ENCODE peak calls at places on chromosomes 13 and 19, in ten cellular contexts. Y, Q, A, H, N, B, L, U, I and G are unnamed samples.

GRCh38 chr19:52638601-52639000 is 446 bp upstream of the ZNF83 start:
- DNase-seq in I (no peak), U (no peak), L (no peak), Y (peak), N (no peak), H (no peak), Q (no peak), A (peak), B (peak), G (no peak)

GRCh38 chr19:53873451-53874383 is 6.0 kb downstream of the MYADM start:
- DNase-seq in A (no peak), U (no peak), Q (peak), B (no peak), H (no peak), I (no peak), Y (peak), L (peak), N (no peak), G (no peak)

GRCh38 chr19:991174-991931 is 7.2 kb downstream of the WDR18 start:
- DNase-seq in I (no peak), A (peak), H (peak), N (peak), U (no peak), B (peak), L (peak), Y (no peak), Q (peak), G (peak)

GRCh38 chr19:16207063-16207462 is 9.4 kb downstream of the AP1M1 start:
- DNase-seq in H (no peak), Y (no peak), Q (no peak), B (no peak), U (no peak), A (no peak), N (no peak), L (no peak), I (no peak), G (no peak)

GRCh38 chr13:112255550-112256120 is 120.5 kb upstream of the SPACA7 start:
- DNase-seq in Y (no peak), Q (no peak), U (no peak), B (no peak), A (no peak), N (no peak), H (no peak), L (no peak), I (no peak), G (no peak)

GRCh38 chr13:98345103-98345899 is 168.2 kb upstream of the RNF113B start:
- DNase-seq in N (no peak), B (no peak), Q (no peak), U (no peak), L (no peak), A (no peak), Y (no peak), H (peak), I (no peak), G (no peak)

GRCh38 chr19:55437410-55437809 is 5.7 kb downstream of the SHISA7 start:
- DNase-seq in I (no peak), H (peak), N (no peak), A (no peak), Y (no peak), Q (no peak), B (peak), L (no peak), U (no peak), G (peak)

GRCh38 chr13:72473321-72473720 is 254.1 kb downstream of the MZT1 start:
- DNase-seq in B (no peak), L (no peak), Q (no peak), A (no peak), N (no peak), U (no peak), Y (no peak), H (no peak), I (no peak), G (no peak)

GRCh38 chr13:24725379-24725778 is 38.6 kb upstream of the RNF17 start:
- DNase-seq in N (no peak), B (no peak), Q (no peak), A (no peak), H (no peak), U (no peak), I (no peak), Y (no peak), L (no peak), G (no peak)

GRCh38 chr19:39014037-39014436 is 18.3 kb downstream of the FBXO27 start:
- DNase-seq in U (no peak), Y (no peak), I (no peak), N (no peak), H (no peak), Q (no peak), L (no peak), A (no peak), B (no peak), G (no peak)

GRCh38 chr19:3760871-3761361 is 576 bp downstream of the APBA3 start:
- DNase-seq in I (no peak), L (peak), B (no peak), N (no peak), H (no peak), A (no peak), Q (peak), U (no peak), Y (no peak), G (peak)

GRCh38 chr19:12364391-12365093 is 941 bp downstream of the ZNF442 start:
- DNase-seq in U (peak), I (no peak), N (no peak), Q (peak), A (peak), L (peak), B (no peak), H (no peak), Y (peak), G (no peak)

GRCh38 chr19:49533551-49534488 is 6.0 kb downstream of the RCN3 start:
- DNase-seq in H (peak), B (peak), Q (peak), U (peak), A (peak), Y (peak), N (peak), I (peak), L (peak), G (peak)

GRCh38 chr13:45119469-45119989 is 781 bp upstream of the GTF2F2 start:
- DNase-seq in A (peak), Q (peak), N (peak), B (no peak), H (peak), Y (no peak), U (peak), L (peak), I (peak), G (peak)

GRCh38 chr13:35888327-35888940 is 242.7 kb downstream of the DCLK1 start:
- DNase-seq in H (no peak), N (no peak), A (no peak), B (no peak), L (no peak), I (no peak), U (no peak), Q (no peak), Y (no peak), G (no peak)

GRCh38 chr19:46713781-46714522 is 3.0 kb downstream of the PRKD2 start:
- DNase-seq in N (peak), I (peak), Q (peak), A (peak), B (peak), Y (peak), L (peak), U (peak), H (peak), G (peak)

GRCh38 chr19:2503521-2504109 is 27.7 kb downstream of the GADD45B start:
- DNase-seq in I (peak), B (no peak), A (no peak), N (peak), U (no peak), H (peak), L (peak), Y (no peak), Q (peak), G (no peak)

GRCh38 chr13:40983269-40983668 is 35.8 kb downstream of the ELF1 start:
- DNase-seq in Q (no peak), A (no peak), B (no peak), L (no peak), I (no peak), H (no peak), U (no peak), Y (no peak), N (no peak), G (no peak)

GRCh38 chr13:72121466-72121865 is 254.5 kb upstream of the DACH1 start:
- DNase-seq in L (no peak), I (no peak), U (no peak), H (no peak), Q (no peak), B (no peak), A (no peak), Y (no peak), N (no peak), G (no peak)

GRCh38 chr13:87671031-87671823 is at the start of gene SLITRK5:
- DNase-seq in L (peak), U (peak), I (peak), N (peak), H (peak), Y (peak), B (peak), Q (peak), A (peak), G (no peak)

GRCh38 chr13:99655351-99656091 is 154.2 kb downstream of the TM9SF2 start:
- DNase-seq in N (no peak), U (no peak), B (no peak), A (no peak), I (no peak), Y (no peak), H (no peak), Q (no peak), L (no peak), G (no peak)

GRCh38 chr19:13033244-13033643 is 38.0 kb downstream of the NFIX start:
- DNase-seq in H (no peak), Q (no peak), N (no peak), Y (no peak), I (no peak), A (no peak), L (no peak), U (no peak), B (no peak), G (no peak)

GRCh38 chr19:45251452-45252354 is 632 bp downstream of the MARK4 start:
- DNase-seq in N (no peak), Q (no peak), I (no peak), H (peak), B (no peak), Y (peak), L (peak), U (no peak), A (peak), G (peak)
- H3K27ac ChIP-seq in N (no peak), Q (peak), I (peak), H (peak), B (peak), Y (peak), L (peak), U (peak), A (peak), G (peak)

DNA sequence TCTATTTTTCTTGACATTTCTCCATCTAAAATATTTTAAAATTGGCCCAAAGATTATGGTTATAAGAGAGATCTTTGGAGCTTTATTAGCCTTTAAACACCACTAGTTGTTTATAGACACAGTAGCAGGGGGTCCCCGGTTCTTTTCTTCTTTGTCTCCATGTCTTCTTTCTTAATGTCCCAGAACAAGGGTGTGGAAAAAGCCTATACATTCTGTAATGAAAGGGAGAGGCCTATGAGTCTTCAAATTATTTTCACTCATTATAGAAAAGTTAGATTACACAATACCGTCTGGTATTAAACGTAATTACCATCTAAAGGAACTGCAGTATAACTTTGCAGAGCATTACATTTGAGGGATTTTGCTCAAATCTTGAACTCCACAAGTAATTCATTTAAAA is 299.9 kb downstream of the NALCN start:
- DNase-seq in Y (no peak), H (no peak), U (no peak), L (no peak), A (no peak), B (no peak), N (no peak), Q (no peak), I (no peak), G (no peak)
- H3K27ac ChIP-seq in Y (no peak), H (peak), U (peak), L (no peak), A (no peak), B (no peak), N (no peak), Q (no peak), I (no peak), G (no peak)

DNA sequence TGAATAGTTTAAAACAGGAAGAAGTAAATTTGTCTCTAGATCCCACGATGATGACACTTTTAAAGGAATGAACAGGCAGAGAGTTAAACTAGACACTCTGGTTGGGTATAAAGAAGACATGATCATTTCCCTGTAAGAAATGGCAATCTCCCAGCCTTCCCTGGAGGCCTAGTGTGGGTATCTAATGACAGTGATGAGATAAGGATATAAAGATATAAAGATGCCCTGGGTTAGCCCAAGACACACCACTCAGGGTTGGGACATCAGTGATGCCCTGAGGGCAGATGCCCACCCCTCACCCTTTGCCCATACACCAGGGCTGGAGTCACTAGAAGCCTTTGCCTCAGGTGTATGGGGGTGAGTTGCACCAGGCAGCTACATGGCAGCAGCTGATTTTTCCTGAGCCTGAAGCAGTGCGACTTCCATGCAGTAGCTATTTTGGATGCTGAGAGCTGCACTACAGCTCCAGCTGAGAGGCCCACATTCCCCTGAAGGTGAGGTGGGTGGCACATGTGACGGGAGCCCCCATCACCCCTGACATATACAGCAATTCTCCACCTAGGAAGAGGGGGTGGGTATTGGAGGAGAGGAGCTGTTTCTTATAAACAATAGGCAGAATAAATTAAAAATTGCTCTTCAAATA is 177.5 kb downstream of the NDFIP2 start:
- DNase-seq in I (no peak), A (no peak), N (no peak), H (no peak), B (no peak), L (no peak), U (no peak), Q (no peak), Y (no peak), G (no peak)
- H3K27ac ChIP-seq in I (no peak), A (no peak), N (no peak), H (peak), B (peak), L (no peak), U (no peak), Q (no peak), Y (peak), G (no peak)

DNA sequence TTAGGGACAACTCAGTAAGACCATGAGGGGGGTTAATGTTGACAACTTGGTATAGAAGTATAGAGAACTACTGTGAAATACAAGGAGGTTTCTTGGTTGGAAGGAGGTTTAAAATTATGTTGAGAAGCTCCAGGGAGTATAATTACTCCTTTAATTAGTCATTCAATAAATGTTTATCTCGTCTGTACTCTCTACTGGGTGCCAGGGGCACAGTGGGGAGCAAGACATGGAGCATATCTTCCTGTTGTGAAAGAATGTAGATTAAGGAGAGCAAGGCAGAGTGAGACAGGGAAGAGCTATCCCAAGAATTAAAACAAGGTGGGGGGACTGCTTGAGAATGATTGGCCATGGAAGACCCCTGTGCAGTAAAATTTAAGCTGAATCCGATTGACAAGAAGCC is 33.7 kb upstream of the TDRD3 start:
- DNase-seq in Y (no peak), A (no peak), I (no peak), B (no peak), U (no peak), L (no peak), N (no peak), H (no peak), Q (no peak), G (no peak)
- H3K27ac ChIP-seq in Y (no peak), A (no peak), I (no peak), B (no peak), U (no peak), L (no peak), N (no peak), H (no peak), Q (no peak), G (no peak)

DNA sequence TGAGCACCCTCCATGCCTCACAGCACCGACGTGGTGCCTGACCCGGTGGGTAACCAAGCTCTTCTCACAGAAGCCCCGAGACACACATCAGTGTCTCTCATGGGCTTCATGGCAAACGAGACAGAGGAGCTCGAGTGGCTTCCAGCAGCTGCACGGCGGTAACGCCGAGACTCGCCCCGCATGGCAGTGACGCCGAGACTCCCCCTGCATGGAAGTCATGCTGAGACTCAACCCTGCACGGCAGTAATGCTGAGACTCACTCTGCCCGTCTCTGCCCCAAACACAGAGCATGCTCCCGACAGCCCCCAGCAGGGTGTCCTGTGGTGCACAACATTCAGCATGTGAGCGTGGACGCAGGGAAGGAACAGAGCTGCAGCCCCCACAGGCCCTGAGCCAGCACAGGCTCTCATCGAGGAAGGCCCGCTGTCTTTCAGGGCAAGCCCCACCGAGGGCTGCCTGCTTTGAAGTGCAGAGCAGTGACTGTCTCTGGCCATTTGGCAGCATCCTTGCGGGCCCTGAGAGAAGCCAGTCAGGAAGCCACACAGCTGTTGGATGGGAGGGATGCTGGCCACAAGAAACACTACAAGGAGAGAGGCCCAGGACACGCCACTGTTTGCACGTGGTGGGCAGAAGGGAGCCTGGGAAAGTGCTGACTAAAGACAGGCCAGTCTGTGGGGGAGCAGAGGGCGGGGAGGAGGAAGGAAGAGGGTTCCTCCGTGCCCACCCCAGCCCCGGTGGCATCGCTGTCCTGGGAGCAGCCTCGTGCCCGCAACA is 9.5 kb downstream of the GAS6 start:
- DNase-seq in N (no peak), Q (no peak), Y (peak), H (peak), A (no peak), I (no peak), U (peak), L (no peak), B (no peak), G (peak)
- H3K27ac ChIP-seq in N (no peak), Q (peak), Y (peak), H (no peak), A (peak), I (no peak), U (no peak), L (no peak), B (peak), G (peak)

GRCh38 chr13:106533940-106534843 is 1.3 kb downstream of the EFNB2 start:
- DNase-seq in I (no peak), L (peak), A (peak), B (peak), Q (peak), Y (peak), H (peak), N (peak), U (peak), G (no peak)
- H3K27ac ChIP-seq in I (no peak), L (no peak), A (peak), B (peak), Q (no peak), Y (peak), H (peak), N (no peak), U (peak), G (no peak)

GRCh38 chr13:114005206-114005720 is 31.4 kb upstream of the C13orf46 start:
- DNase-seq in B (no peak), N (no peak), Y (peak), U (no peak), L (no peak), Q (no peak), A (no peak), I (no peak), H (no peak), G (no peak)
- H3K27ac ChIP-seq in B (no peak), N (no peak), Y (no peak), U (no peak), L (no peak), Q (peak), A (no peak), I (no peak), H (no peak), G (no peak)

DNA sequence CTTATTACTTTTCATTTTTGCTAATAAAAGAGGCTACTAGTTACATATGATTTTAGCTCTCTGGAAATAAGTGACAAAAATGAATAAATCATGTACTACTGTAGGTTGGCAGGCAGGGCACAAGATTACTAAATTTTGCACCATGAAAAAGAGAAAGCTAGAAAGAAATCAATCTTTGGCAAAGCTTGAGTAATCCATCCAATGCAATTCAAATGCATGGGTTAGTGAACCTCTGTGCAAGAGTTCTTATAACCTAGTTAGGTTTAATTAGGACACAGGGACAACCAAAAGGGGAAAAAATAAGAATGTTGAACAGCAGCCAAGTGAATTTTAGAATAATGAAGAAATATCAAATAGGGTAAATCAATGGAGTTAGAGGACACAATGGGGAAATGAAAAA is 305.5 kb downstream of the DCT start:
- DNase-seq in U (no peak), I (no peak), L (no peak), B (no peak), A (no peak), Q (no peak), H (no peak), N (no peak), Y (no peak), G (no peak)
- H3K27ac ChIP-seq in U (no peak), I (no peak), L (no peak), B (no peak), A (no peak), Q (no peak), H (no peak), N (no peak), Y (no peak), G (no peak)

DNA sequence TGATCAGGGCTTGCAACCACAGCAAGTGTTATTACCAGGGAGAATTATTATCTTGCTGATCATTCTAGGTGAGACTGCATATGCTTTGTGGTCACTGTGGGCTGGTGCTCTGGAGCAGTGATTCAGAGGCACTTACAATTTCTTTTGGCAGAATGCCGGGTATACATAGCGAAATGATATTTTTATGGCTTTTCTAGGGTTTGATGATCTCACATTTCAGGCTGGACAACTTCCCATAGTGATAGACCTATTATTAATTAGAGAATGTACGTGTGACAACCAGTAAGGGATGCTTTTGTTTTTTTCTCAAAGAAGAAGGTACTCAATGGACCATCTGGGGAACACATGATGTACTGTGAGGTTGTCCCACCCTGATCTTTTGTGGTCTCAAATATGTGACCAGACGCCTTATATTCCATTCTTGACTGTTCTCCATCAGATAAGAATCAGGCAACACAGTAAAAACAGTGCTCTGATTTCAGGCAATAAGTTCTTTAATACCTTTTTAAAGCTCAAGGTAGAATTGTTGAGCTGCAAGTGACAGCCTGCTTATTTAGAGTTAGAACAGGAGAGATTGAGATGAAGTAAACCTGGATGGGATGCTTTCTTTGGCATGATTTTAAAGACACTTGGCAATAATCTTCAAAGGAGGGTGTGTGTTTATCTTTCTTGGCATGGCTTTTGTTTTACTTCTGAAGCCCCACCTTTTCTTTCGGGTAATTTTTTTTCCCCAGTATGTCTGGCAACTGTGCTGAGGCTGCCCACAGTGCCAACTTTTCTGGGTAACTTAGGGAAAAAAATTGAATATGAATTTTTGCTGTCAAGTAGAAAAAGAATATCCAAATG is 27.4 kb upstream of the SCEL start:
- DNase-seq in Y (no peak), I (no peak), U (no peak), Q (no peak), N (no peak), B (no peak), L (no peak), A (no peak), H (no peak), G (no peak)
- H3K27ac ChIP-seq in Y (no peak), I (no peak), U (no peak), Q (no peak), N (no peak), B (no peak), L (no peak), A (no peak), H (no peak), G (no peak)